ENCODE peak calls at places on chromosomes 12 and 14, in seven cellular contexts. W is RPMI7951; I is HFFc6; Z is stimulated activated CD4-positive, alpha-beta T cell treated with anti-CD3 and anti-CD28 coated beads, TNF-alpha, amount 100 ng/mL, for 4 hours; B is hypothalamus; G is M059J; Y is frontal cortex. T is an unnamed sample.

GRCh38 chr12:2284321-2284813 is 231.6 kb downstream of the CACNA1C start:
- DNase-seq in W (peak), I (peak), Z (no peak), B (peak), G (peak), Y (no peak), T (no peak)

GRCh38 chr14:99681832-99682148 is 2.3 kb upstream of the CYP46A1 start:
- DNase-seq in W (no peak), I (no peak), Z (no peak), B (no peak), G (no peak), Y (no peak), T (no peak)

GRCh38 chr14:101116065-101116464 is 212.5 kb upstream of the RTL1 start:
- DNase-seq in W (no peak), I (no peak), Z (no peak), B (no peak), G (no peak), Y (no peak), T (no peak)

GRCh38 chr12:1350055-1350933 is 244.1 kb downstream of the FBXL14 start:
- DNase-seq in W (peak), I (peak), Z (no peak), B (no peak), G (peak), Y (no peak), T (no peak)

GRCh38 chr12:103373088-103373523 is 122.7 kb downstream of the C12orf42 start:
- DNase-seq in W (no peak), I (no peak), Z (no peak), B (no peak), G (no peak), Y (no peak), T (no peak)

GRCh38 chr14:37583358-37584210 is 11.5 kb downstream of the FOXA1 start:
- DNase-seq in W (no peak), I (no peak), Z (no peak), B (no peak), G (no peak), Y (no peak), T (no peak)

GRCh38 chr14:105397350-105397931 is 897 bp upstream of the TEX22 start:
- DNase-seq in W (no peak), I (no peak), Z (no peak), B (no peak), G (no peak), Y (no peak), T (no peak)

GRCh38 chr12:50514526-50515276 is 9.9 kb downstream of the DIP2B start:
- DNase-seq in W (no peak), I (no peak), Z (no peak), B (no peak), G (no peak), Y (no peak), T (no peak)

GRCh38 chr12:71128191-71128590 is 29.6 kb downstream of the TSPAN8 start:
- DNase-seq in W (no peak), I (no peak), Z (no peak), B (no peak), G (no peak), Y (no peak), T (no peak)

GRCh38 chr12:30396576-30396975 is 299.1 kb downstream of the IPO8 start:
- DNase-seq in W (no peak), I (no peak), Z (no peak), B (no peak), G (no peak), Y (no peak), T (no peak)

GRCh38 chr14:76456200-76456599 is 80.3 kb downstream of the ESRRB start:
- DNase-seq in W (peak), I (peak), Z (no peak), B (no peak), G (peak), Y (peak), T (no peak)

GRCh38 chr14:104723651-104724406 is at the start of gene ADSS1:
- DNase-seq in W (peak), I (no peak), Z (peak), B (peak), G (peak), Y (peak), T (peak)

GRCh38 chr12:53423597-53423996 is at the start of gene AMHR2:
- DNase-seq in W (no peak), I (no peak), Z (no peak), B (no peak), G (no peak), Y (no peak), T (no peak)

GRCh38 chr12:132736913-132737312 is 24.7 kb downstream of the ANKLE2 start:
- DNase-seq in W (no peak), I (no peak), Z (no peak), B (no peak), G (no peak), Y (no peak), T (no peak)

GRCh38 chr12:6917491-6918231 is 3.3 kb downstream of the ENO2 start:
- DNase-seq in W (no peak), I (no peak), Z (no peak), B (no peak), G (no peak), Y (no peak), T (no peak)

GRCh38 chr12:121927798-121928197 is 9.4 kb downstream of the CFAP251 start:
- DNase-seq in W (no peak), I (no peak), Z (no peak), B (no peak), G (peak), Y (no peak), T (no peak)

GRCh38 chr14:53412819-53413664 is 259.9 kb upstream of the DDHD1 start:
- DNase-seq in W (peak), I (no peak), Z (no peak), B (no peak), G (peak), Y (no peak), T (no peak)

GRCh38 chr14:77603654-77604270 is 12.7 kb downstream of the SPTLC2 start:
- DNase-seq in W (peak), I (no peak), Z (no peak), B (no peak), G (no peak), Y (no peak), T (no peak)

GRCh38 chr14:103775506-103775905 is 59.9 kb downstream of the ZFYVE21 start:
- DNase-seq in W (no peak), I (no peak), Z (no peak), B (peak), G (no peak), Y (no peak), T (no peak)

GRCh38 chr12:62123721-62124203 is 136.4 kb upstream of the USP15 start:
- DNase-seq in W (peak), I (peak), Z (peak), B (no peak), G (peak), Y (no peak), T (no peak)